ENCODE peak calls at places on chromosomes 5 and 9, in four cellular contexts. J, X, I and D are unnamed samples.

GRCh38 chr9:132857031-132857430 is 21.1 kb downstream of the AK8 start:
- DNase-seq in J (no peak), X (no peak), I (no peak), D (no peak)

GRCh38 chr5:126015244-126016054 is 407.8 kb upstream of the GRAMD2B start:
- DNase-seq in J (no peak), X (no peak), I (no peak), D (no peak)

GRCh38 chr5:167684251-167684650 is 607.2 kb upstream of the WWC1 start:
- DNase-seq in J (no peak), X (no peak), I (no peak), D (no peak)

GRCh38 chr5:74409737-74410136 is 230.8 kb downstream of the ENC1 start:
- DNase-seq in J (no peak), X (no peak), I (no peak), D (no peak)

GRCh38 chr9:120303519-120303918 is 276.4 kb downstream of the CDK5RAP2 start:
- DNase-seq in J (no peak), X (no peak), I (no peak), D (no peak)

GRCh38 chr5:154648706-154649105 is 106.5 kb upstream of the LARP1 start:
- DNase-seq in J (peak; percentile 83), X (no peak), I (peak; percentile 33), D (no peak)

GRCh38 chr5:55308254-55308836 is 556 bp downstream of the MTREX start:
- DNase-seq in J (peak; percentile 35), X (no peak), I (peak; percentile 3), D (no peak)

GRCh38 chr9:125227761-125228160 is 13.4 kb downstream of the HSPA5 start:
- DNase-seq in J (no peak), X (no peak), I (no peak), D (no peak)

GRCh38 chr5:173707392-173707791 is 90.9 kb upstream of the BOD1 start:
- DNase-seq in J (no peak), X (no peak), I (no peak), D (no peak)

GRCh38 chr9:134514503-134514902 is 127.1 kb upstream of the COL5A1 start:
- DNase-seq in J (no peak), X (no peak), I (no peak), D (no peak)

GRCh38 chr5:143019614-143020515 is 249.7 kb downstream of the ARHGAP26 start:
- DNase-seq in J (no peak), X (peak; percentile 96), I (no peak), D (peak; percentile 32)

GRCh38 chr5:75729321-75729720 is 12.1 kb upstream of the POC5 start:
- DNase-seq in J (no peak), X (no peak), I (no peak), D (no peak)

GRCh38 chr9:75235632-75236031 is 147.3 kb downstream of the OSTF1 start:
- DNase-seq in J (no peak), X (no peak), I (no peak), D (no peak)

GRCh38 chr5:106311230-106311629 is 1359.5 kb downstream of the EFNA5 start:
- DNase-seq in J (no peak), X (no peak), I (no peak), D (no peak)
- TF ChIP-seq SPI1 in J (no peak), X (no peak), I (no peak), D (no peak)

GRCh38 chr5:37619353-37619752 is 220.5 kb downstream of the GDNF start:
- DNase-seq in J (no peak), X (no peak), I (no peak), D (no peak)

GRCh38 chr5:37615184-37615583 is 224.7 kb downstream of the GDNF start:
- DNase-seq in J (no peak), X (no peak), I (no peak), D (no peak)
- TF ChIP-seq POLR2AphosphoS5 in J (no peak), X (no peak), I (no peak), D (no peak)

GRCh38 chr5:32777733-32778132 is 66.6 kb downstream of the NPR3 start:
- DNase-seq in J (no peak), X (no peak), I (no peak), D (no peak)
- TF ChIP-seq SPI1 in J (no peak), X (no peak), I (no peak), D (no peak)

GRCh38 chr5:89755024-89755423 is 654.5 kb downstream of the CETN3 start:
- DNase-seq in J (no peak), X (no peak), I (no peak), D (no peak)
- TF ChIP-seq POLR2AphosphoS5 in J (no peak), X (no peak), I (no peak), D (no peak)